ENCODE peak calls at places on chromosomes 6 and 20, in eight cellular contexts. One of them, this sample, is unnamed.

GRCh38 chr6:144278659-144279314 is 6.3 kb upstream of the UTRN start:
- DNase-seq in psoas muscle: no peak
- DNase-seq in SK-N-SH: no peak
- DNase-seq in GM23338: peak
- DNase-seq in CD8-positive, alpha-beta T cell: no peak
- DNase-seq in body of pancreas: no peak
- DNase-seq in tibial nerve: no peak
- DNase-seq in right atrium auricular region: no peak
- DNase-seq in this sample: no peak

GRCh38 chr20:54624701-54625472 is 149.5 kb downstream of the DOK5 start:
- DNase-seq in SK-N-SH: no peak
- DNase-seq in body of pancreas: no peak
- DNase-seq in tibial nerve: no peak
- DNase-seq in psoas muscle: no peak
- DNase-seq in right atrium auricular region: no peak
- DNase-seq in CD8-positive, alpha-beta T cell: no peak
- DNase-seq in GM23338: no peak
- DNase-seq in this sample: peak

GRCh38 chr6:21893778-21894177 is 300.2 kb downstream of the SOX4 start:
- DNase-seq in psoas muscle: no peak
- DNase-seq in SK-N-SH: no peak
- DNase-seq in right atrium auricular region: no peak
- DNase-seq in body of pancreas: no peak
- DNase-seq in tibial nerve: no peak
- DNase-seq in CD8-positive, alpha-beta T cell: no peak
- DNase-seq in GM23338: no peak
- DNase-seq in this sample: no peak

GRCh38 chr6:117227245-117227962 is 38.0 kb upstream of the VGLL2 start:
- DNase-seq in SK-N-SH: no peak
- DNase-seq in tibial nerve: no peak
- DNase-seq in CD8-positive, alpha-beta T cell: no peak
- DNase-seq in body of pancreas: no peak
- DNase-seq in right atrium auricular region: no peak
- DNase-seq in psoas muscle: no peak
- DNase-seq in GM23338: no peak
- DNase-seq in this sample: no peak

GRCh38 chr20:49672109-49672681 is 41.5 kb downstream of the B4GALT5 start:
- DNase-seq in tibial nerve: no peak
- DNase-seq in GM23338: no peak
- DNase-seq in psoas muscle: no peak
- DNase-seq in body of pancreas: no peak
- DNase-seq in right atrium auricular region: no peak
- DNase-seq in CD8-positive, alpha-beta T cell: no peak
- DNase-seq in SK-N-SH: no peak
- DNase-seq in this sample: no peak

GRCh38 chr20:11901127-11901526 is 16.6 kb upstream of the BTBD3 start:
- DNase-seq in CD8-positive, alpha-beta T cell: no peak
- DNase-seq in tibial nerve: no peak
- DNase-seq in psoas muscle: no peak
- DNase-seq in GM23338: peak
- DNase-seq in right atrium auricular region: no peak
- DNase-seq in body of pancreas: no peak
- DNase-seq in SK-N-SH: no peak
- DNase-seq in this sample: peak

GRCh38 chr20:34938466-34939163 is 17.0 kb downstream of the GSS start:
- DNase-seq in body of pancreas: peak
- DNase-seq in psoas muscle: peak
- DNase-seq in tibial nerve: peak
- DNase-seq in CD8-positive, alpha-beta T cell: no peak
- DNase-seq in GM23338: no peak
- DNase-seq in SK-N-SH: no peak
- DNase-seq in right atrium auricular region: no peak
- DNase-seq in this sample: no peak

GRCh38 chr6:139508023-139508422 is 133.6 kb upstream of the CITED2 start:
- DNase-seq in tibial nerve: no peak
- DNase-seq in GM23338: no peak
- DNase-seq in psoas muscle: no peak
- DNase-seq in SK-N-SH: no peak
- DNase-seq in body of pancreas: no peak
- DNase-seq in right atrium auricular region: no peak
- DNase-seq in CD8-positive, alpha-beta T cell: no peak
- DNase-seq in this sample: peak

GRCh38 chr6:3601570-3601969 is 144.7 kb upstream of the SLC22A23 start:
- DNase-seq in body of pancreas: no peak
- DNase-seq in SK-N-SH: no peak
- DNase-seq in CD8-positive, alpha-beta T cell: no peak
- DNase-seq in GM23338: no peak
- DNase-seq in tibial nerve: no peak
- DNase-seq in psoas muscle: no peak
- DNase-seq in right atrium auricular region: no peak
- DNase-seq in this sample: no peak

GRCh38 chr6:3867616-3868502 is 18.7 kb downstream of the FAM50B start:
- DNase-seq in CD8-positive, alpha-beta T cell: no peak
- DNase-seq in body of pancreas: no peak
- DNase-seq in SK-N-SH: no peak
- DNase-seq in psoas muscle: no peak
- DNase-seq in right atrium auricular region: peak
- DNase-seq in tibial nerve: no peak
- DNase-seq in GM23338: no peak
- DNase-seq in this sample: peak

GRCh38 chr20:39070484-39071231 is 108.5 kb downstream of the DHX35 start:
- DNase-seq in psoas muscle: no peak
- DNase-seq in body of pancreas: no peak
- DNase-seq in right atrium auricular region: no peak
- DNase-seq in CD8-positive, alpha-beta T cell: no peak
- DNase-seq in SK-N-SH: no peak
- DNase-seq in tibial nerve: no peak
- DNase-seq in GM23338: no peak
- DNase-seq in this sample: peak

DNA sequence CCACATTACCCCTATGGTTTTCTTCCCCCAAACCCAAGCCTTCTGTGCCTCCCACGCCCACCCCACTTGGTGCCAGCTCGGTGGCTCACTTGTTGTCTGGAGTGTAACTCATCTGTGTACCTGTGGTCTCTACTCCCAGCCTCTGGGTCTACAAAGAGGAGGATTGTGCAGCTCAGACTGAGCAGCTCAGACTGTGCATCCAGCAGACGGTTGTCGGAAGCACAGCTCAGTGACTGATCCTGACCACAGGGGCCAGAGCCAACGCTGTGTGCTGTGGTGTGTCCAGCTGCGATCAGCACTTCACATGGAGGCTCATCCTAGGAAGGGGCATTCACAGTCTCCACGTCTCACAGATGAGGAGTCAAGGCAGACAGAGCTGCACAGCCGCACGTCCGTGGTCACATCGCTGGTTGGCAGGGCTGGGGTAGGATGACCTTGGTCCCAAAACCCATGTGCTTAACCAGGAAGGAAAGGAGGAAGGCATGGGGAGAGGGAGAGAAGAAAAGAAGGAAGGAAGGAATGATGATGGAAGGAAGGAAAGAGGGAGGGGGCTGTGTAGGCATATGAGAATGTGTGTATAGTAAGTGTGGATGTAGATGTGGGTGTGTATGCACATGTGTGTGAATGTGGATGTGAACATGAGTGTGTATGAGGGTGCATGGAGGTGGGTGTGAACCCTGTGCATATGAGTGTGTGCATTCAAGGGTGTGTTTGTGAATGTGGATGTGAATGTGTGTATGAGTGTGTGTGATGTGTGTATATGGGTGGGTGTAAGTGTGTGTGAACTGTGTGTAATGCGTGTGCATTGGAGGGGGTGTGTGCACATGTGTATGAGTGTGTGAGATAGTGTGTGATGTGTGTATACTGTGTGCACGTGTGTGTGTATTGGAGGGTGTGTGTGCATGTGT is 28.2 kb upstream of the STX16 start:
- DNase-seq in CD8-positive, alpha-beta T cell: no peak
- DNase-seq in GM23338: no peak
- DNase-seq in SK-N-SH: no peak
- DNase-seq in right atrium auricular region: no peak
- DNase-seq in tibial nerve: no peak
- DNase-seq in psoas muscle: no peak
- DNase-seq in body of pancreas: peak
- DNase-seq in this sample: peak
- H3K27ac ChIP-seq in CD8-positive, alpha-beta T cell: no peak
- H3K27ac ChIP-seq in GM23338: no peak
- H3K27ac ChIP-seq in SK-N-SH: peak
- H3K27ac ChIP-seq in right atrium auricular region: no peak
- H3K27ac ChIP-seq in tibial nerve: no peak
- H3K27ac ChIP-seq in psoas muscle: no peak
- H3K27ac ChIP-seq in body of pancreas: no peak
- H3K27ac ChIP-seq in this sample: no peak

DNA sequence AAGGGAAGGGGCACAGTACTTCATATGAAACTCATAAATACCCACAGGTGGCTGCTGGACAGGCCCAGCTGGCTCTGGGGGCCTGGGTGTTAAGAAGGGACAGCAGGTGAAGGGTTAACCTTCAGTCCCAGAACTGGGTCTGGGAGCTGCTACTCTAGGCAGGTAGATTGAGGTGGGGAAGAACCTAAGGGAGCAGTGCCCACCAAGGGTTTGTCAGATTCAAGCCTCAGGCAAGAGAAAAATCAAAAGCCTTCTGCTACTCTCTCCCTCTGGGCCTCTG is 5.6 kb downstream of the RPL10A start:
- DNase-seq in GM23338: peak
- DNase-seq in tibial nerve: no peak
- DNase-seq in body of pancreas: no peak
- DNase-seq in psoas muscle: peak
- DNase-seq in CD8-positive, alpha-beta T cell: no peak
- DNase-seq in right atrium auricular region: no peak
- DNase-seq in SK-N-SH: no peak
- DNase-seq in this sample: no peak
- H3K27ac ChIP-seq in GM23338: peak
- H3K27ac ChIP-seq in tibial nerve: no peak
- H3K27ac ChIP-seq in body of pancreas: no peak
- H3K27ac ChIP-seq in psoas muscle: no peak
- H3K27ac ChIP-seq in CD8-positive, alpha-beta T cell: no peak
- H3K27ac ChIP-seq in right atrium auricular region: no peak
- H3K27ac ChIP-seq in SK-N-SH: no peak
- H3K27ac ChIP-seq in this sample: no peak

DNA sequence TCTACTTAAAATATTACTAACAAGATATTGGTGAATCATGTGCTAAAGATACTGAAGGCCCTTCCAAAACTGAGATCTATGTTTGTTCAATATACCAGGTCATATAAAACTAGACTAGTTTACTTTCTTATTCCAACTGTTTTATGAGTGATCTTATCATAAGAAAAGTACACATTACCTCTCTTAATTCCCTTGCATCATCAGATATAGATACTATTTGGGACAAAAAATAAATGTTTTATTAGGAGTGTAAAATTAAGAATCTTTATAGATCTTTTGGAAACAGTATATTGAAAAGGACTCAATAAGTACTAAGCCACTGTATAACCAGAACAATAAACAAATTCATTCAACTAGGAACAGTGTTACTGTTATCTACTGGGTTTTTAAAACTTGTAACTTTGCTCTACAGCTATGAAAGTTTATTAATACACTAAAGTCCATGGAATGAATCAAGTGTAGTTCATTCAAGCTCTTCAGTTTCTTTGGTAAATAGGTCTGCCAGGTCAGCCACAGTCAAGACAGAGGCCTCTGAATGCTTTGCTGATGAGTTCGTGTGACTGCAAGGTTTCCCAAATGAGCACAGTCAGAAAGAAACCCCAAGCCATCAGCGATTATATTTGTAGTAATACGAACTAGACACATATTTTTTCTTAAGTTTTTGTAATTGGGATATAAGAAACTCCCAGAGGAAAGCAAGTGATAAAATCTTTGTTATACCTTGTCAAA is 71.8 kb upstream of the FBXO30 start:
- DNase-seq in right atrium auricular region: no peak
- DNase-seq in SK-N-SH: no peak
- DNase-seq in tibial nerve: no peak
- DNase-seq in body of pancreas: no peak
- DNase-seq in CD8-positive, alpha-beta T cell: no peak
- DNase-seq in GM23338: no peak
- DNase-seq in psoas muscle: no peak
- DNase-seq in this sample: peak
- H3K27ac ChIP-seq in right atrium auricular region: no peak
- H3K27ac ChIP-seq in SK-N-SH: no peak
- H3K27ac ChIP-seq in tibial nerve: no peak
- H3K27ac ChIP-seq in body of pancreas: no peak
- H3K27ac ChIP-seq in CD8-positive, alpha-beta T cell: no peak
- H3K27ac ChIP-seq in GM23338: no peak
- H3K27ac ChIP-seq in psoas muscle: peak
- H3K27ac ChIP-seq in this sample: no peak

GRCh38 chr20:3927486-3928291 is 38.5 kb downstream of the PANK2 start:
- DNase-seq in body of pancreas: peak
- DNase-seq in CD8-positive, alpha-beta T cell: no peak
- DNase-seq in SK-N-SH: no peak
- DNase-seq in right atrium auricular region: peak
- DNase-seq in GM23338: peak
- DNase-seq in tibial nerve: no peak
- DNase-seq in psoas muscle: no peak
- DNase-seq in this sample: peak

GRCh38 chr20:3925113-3925695 is 36.0 kb downstream of the PANK2 start:
- DNase-seq in tibial nerve: no peak
- DNase-seq in right atrium auricular region: peak
- DNase-seq in psoas muscle: no peak
- DNase-seq in GM23338: no peak
- DNase-seq in CD8-positive, alpha-beta T cell: no peak
- DNase-seq in SK-N-SH: no peak
- DNase-seq in body of pancreas: no peak
- DNase-seq in this sample: no peak

GRCh38 chr20:3923818-3924217 is 34.6 kb downstream of the PANK2 start:
- DNase-seq in GM23338: no peak
- DNase-seq in body of pancreas: no peak
- DNase-seq in SK-N-SH: no peak
- DNase-seq in CD8-positive, alpha-beta T cell: no peak
- DNase-seq in tibial nerve: no peak
- DNase-seq in psoas muscle: no peak
- DNase-seq in right atrium auricular region: no peak
- DNase-seq in this sample: peak

GRCh38 chr20:3924304-3925112 is 35.3 kb downstream of the PANK2 start:
- DNase-seq in SK-N-SH: no peak
- DNase-seq in GM23338: no peak
- DNase-seq in tibial nerve: no peak
- DNase-seq in CD8-positive, alpha-beta T cell: no peak
- DNase-seq in right atrium auricular region: peak
- DNase-seq in psoas muscle: peak
- DNase-seq in body of pancreas: peak
- DNase-seq in this sample: no peak

DNA sequence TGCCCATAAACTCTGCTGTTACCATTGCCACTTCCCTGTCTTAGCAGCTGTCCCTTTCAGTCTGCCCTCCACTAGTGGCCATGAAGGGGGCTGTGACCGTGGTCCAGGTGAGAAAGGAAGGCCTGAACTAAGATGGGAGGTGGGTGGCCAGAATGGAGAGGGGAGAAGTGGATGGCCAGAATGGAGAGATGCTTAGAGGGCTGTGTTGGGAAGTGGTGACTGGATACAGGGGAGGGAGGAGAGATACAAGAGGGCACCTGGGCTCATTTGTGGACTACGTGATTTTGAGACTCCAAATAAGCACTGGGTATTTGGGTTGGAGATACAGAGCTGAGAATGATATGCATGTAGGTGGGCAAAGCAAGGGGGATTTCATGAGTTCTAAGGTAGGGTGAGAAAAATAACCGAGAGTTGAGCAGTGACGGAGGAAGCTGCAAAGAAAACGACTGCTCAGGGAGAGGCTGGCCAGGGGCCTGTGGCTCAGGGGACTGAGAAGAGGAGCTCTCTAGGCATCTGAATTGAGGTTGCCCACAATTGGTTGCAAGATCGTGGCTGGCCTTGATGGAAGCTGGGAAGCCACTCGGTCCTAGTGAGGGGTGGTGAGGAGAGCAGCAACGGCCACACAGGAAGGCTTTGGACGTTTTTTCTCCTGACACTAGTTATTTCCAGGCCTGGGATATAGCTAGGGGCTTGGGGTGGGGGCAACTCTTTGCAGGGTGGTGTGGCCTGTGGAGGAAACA is 36.9 kb downstream of the PANK2 start:
- DNase-seq in body of pancreas: no peak
- DNase-seq in right atrium auricular region: no peak
- DNase-seq in CD8-positive, alpha-beta T cell: no peak
- DNase-seq in GM23338: peak
- DNase-seq in SK-N-SH: no peak
- DNase-seq in psoas muscle: no peak
- DNase-seq in tibial nerve: no peak
- DNase-seq in this sample: no peak
- H3K27ac ChIP-seq in body of pancreas: no peak
- H3K27ac ChIP-seq in right atrium auricular region: no peak
- H3K27ac ChIP-seq in CD8-positive, alpha-beta T cell: no peak
- H3K27ac ChIP-seq in GM23338: peak
- H3K27ac ChIP-seq in SK-N-SH: no peak
- H3K27ac ChIP-seq in psoas muscle: no peak
- H3K27ac ChIP-seq in tibial nerve: no peak
- H3K27ac ChIP-seq in this sample: no peak